ENCODE peak calls at places on chromosomes 11 and 22, in five cellular contexts. G is H9, N is astrocyte of the spinal cord, F is activated B cell treated with CpG ODN at 0.5 μM for 24 hours, S is coronary artery. D is an unnamed sample.

GRCh38 chr22:18012528-18012927 is 11.8 kb downstream of the MICAL3 start:
- DNase-seq in N (no peak), G (no peak), S (no peak), F (no peak), D (no peak)

GRCh38 chr11:106391771-106392412 is 314.4 kb downstream of the AASDHPPT start:
- DNase-seq in S (no peak), G (no peak), F (no peak), N (peak; percentile 79), D (no peak)

GRCh38 chr22:21726650-21727049 is 8.9 kb downstream of the YPEL1 start:
- DNase-seq in G (peak; percentile 89), F (no peak), S (no peak), N (no peak), D (no peak)

GRCh38 chr11:103948331-103948730 is 88.1 kb upstream of the DDI1 start:
- DNase-seq in F (no peak), G (no peak), N (no peak), S (no peak), D (no peak)

GRCh38 chr22:37923927-37924326 is 17.8 kb downstream of the MICALL1 start:
- DNase-seq in S (no peak), N (no peak), F (no peak), G (no peak), D (no peak)

GRCh38 chr22:30968924-30969531 is at the start of gene TUG1:
- DNase-seq in G (peak; percentile 99), N (peak; percentile 99), S (peak; percentile 99), F (peak; percentile 93), D (peak; percentile 93)

GRCh38 chr11:2891291-2891690 is 5.7 kb upstream of the CDKN1C start:
- DNase-seq in F (no peak), S (no peak), G (no peak), N (peak; percentile 17), D (no peak)

GRCh38 chr22:50118129-50118528 is 28.3 kb downstream of the MOV10L1 start:
- DNase-seq in S (no peak), N (no peak), F (no peak), G (no peak), D (no peak)

GRCh38 chr11:91230647-91231046 is 994.0 kb upstream of the FAT3 start:
- DNase-seq in S (no peak), F (no peak), G (no peak), N (no peak), D (no peak)

GRCh38 chr11:2317354-2318050 is 15.7 kb downstream of the TSPAN32 start:
- DNase-seq in S (no peak), N (no peak), G (no peak), F (no peak), D (no peak)

GRCh38 chr11:94342250-94342649 is 37.9 kb downstream of the IZUMO1R start:
- DNase-seq in G (no peak), S (no peak), F (no peak), N (no peak), D (no peak)

GRCh38 chr11:12050470-12050891 is 42.1 kb upstream of the DKK3 start:
- DNase-seq in S (no peak), G (no peak), F (no peak), N (peak; percentile 65), D (peak; percentile 89)

GRCh38 chr11:44563716-44564115 is 1.7 kb upstream of the CD82 start:
- DNase-seq in G (no peak), S (no peak), N (peak; percentile 52), F (no peak), D (no peak)

GRCh38 chr11:105447936-105448702 is 161.8 kb upstream of the GRIA4 start:
- DNase-seq in S (no peak), F (no peak), G (no peak), N (no peak), D (no peak)

GRCh38 chr11:128802358-128802981 is 64.6 kb downstream of the KCNJ1 start:
- DNase-seq in G (peak; percentile 68), N (no peak), F (no peak), S (no peak), D (no peak)

GRCh38 chr11:17590463-17590862 is 43.4 kb downstream of the OTOG start:
- DNase-seq in S (peak; percentile 49), G (peak; percentile 12), N (no peak), F (peak; percentile 4), D (no peak)

GRCh38 chr11:2934611-2935239 is 5.5 kb upstream of the PHLDA2 start:
- DNase-seq in F (no peak), G (no peak), S (no peak), N (no peak), D (no peak)

GRCh38 chr22:32574397-32574796 is 99.8 kb downstream of the FBXO7 start:
- DNase-seq in G (no peak), N (no peak), F (no peak), S (peak; percentile 24), D (no peak)

GRCh38 chr11:62879554-62879953 is 1.1 kb upstream of the SLC3A2 start:
- DNase-seq in N (peak; percentile 44), F (no peak), S (no peak), G (peak; percentile 48), D (no peak)

GRCh38 chr11:75532200-75532972 is 6.6 kb upstream of the GDPD5 start:
- DNase-seq in G (peak; percentile 85), N (peak; percentile 51), F (peak; percentile 60), S (no peak), D (no peak)

GRCh38 chr11:12090061-12090572 is 20.3 kb upstream of the MICAL2 start:
- DNase-seq in N (no peak), G (no peak), F (no peak), S (no peak), D (no peak)

GRCh38 chr11:82012276-82012675 is 721.4 kb downstream of the FAM181B start:
- DNase-seq in F (no peak), G (no peak), S (no peak), N (no peak), D (no peak)

GRCh38 chr11:60625262-60625661 is 74.2 kb upstream of the MS4A8 start:
- DNase-seq in F (no peak), G (peak; percentile 47), S (no peak), N (peak; percentile 1), D (peak; percentile 49)

GRCh38 chr11:128210148-128210940 is 377.0 kb downstream of the ETS1 start:
- DNase-seq in S (no peak), G (peak; percentile 53), N (peak; percentile 95), F (no peak), D (no peak)

GRCh38 chr22:41327124-41327523 is 25.8 kb downstream of the ZC3H7B start:
- DNase-seq in G (no peak), F (no peak), N (no peak), S (no peak), D (no peak)

GRCh38 chr11:3880724-3881123 is 25.3 kb downstream of the STIM1 start:
- DNase-seq in S (no peak), F (no peak), G (no peak), N (peak; percentile 29), D (no peak)

GRCh38 chr11:71933141-71933933 is 4.5 kb downstream of the RNF121 start:
- DNase-seq in S (no peak), G (no peak), N (no peak), F (no peak), D (no peak)

GRCh38 chr11:71931245-71931602 is 2.4 kb downstream of the RNF121 start:
- DNase-seq in S (no peak), N (peak; percentile 41), F (no peak), G (no peak), D (no peak)

GRCh38 chr11:71936825-71937224 is 8.0 kb downstream of the RNF121 start:
- DNase-seq in G (no peak), S (no peak), N (peak; percentile 56), F (no peak), D (no peak)

GRCh38 chr11:71935338-71935925 is 6.6 kb downstream of the RNF121 start:
- DNase-seq in F (no peak), G (no peak), S (no peak), N (no peak), D (no peak)

GRCh38 chr11:71934213-71934612 is 5.4 kb downstream of the RNF121 start:
- DNase-seq in G (no peak), N (no peak), S (no peak), F (no peak), D (no peak)
- TF ChIP-seq CTCF in G (no peak), N (no peak), S (no peak), F (no peak), D (no peak)

DNA sequence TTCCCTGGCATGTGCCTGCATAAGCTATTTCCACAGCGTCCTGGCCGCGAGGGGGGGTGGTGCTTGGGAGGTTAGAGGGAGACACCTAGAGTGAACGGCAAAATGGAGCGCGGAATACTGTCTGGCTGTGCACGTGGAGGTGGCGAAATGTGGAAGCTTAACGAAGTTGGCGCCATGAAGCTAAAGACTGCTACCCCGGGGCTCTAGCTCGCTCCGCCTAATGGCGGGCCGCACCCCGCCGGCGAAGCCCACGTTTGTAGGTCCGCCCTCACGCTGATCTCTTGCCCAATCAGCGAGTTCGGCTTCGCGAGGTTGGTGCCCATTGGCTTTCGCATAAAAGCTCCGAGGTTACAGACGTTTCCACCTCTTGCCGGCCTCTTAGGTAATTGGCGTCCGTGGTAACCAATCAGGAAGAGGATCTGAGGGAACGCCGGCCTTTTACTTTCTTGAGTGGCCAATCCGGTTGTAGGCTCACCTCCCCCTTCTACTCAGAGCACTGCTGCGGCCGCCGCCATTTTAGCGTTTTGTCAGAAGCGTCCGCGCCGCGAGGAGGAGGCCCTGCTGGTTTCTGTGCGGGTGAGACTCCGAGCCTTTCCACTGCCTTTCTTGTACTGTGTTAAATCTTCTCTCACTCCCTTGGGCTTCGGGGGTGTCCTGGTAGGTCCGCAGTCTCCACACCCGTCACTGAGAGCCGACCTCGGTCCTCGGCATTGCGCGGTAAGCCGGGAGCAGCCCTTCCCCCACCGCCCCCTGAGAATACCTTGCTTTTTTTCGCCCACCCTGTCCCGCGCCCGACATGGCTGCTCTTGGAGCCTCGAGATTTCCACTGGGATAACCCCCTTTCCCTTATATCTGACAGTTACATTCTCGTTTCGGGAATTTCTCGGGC is at the start of gene RBM4:
- DNase-seq in F (peak; percentile 78), S (peak; percentile 99), G (peak; percentile 99), N (peak; percentile 100), D (peak; percentile 100)
- TF ChIP-seq CTCF in F (no peak), S (no peak), G (no peak), N (no peak), D (no peak)

GRCh38 chr11:78046486-78046854 is 17.2 kb upstream of the THRSP start:
- DNase-seq in N (no peak), S (no peak), G (no peak), F (no peak), D (no peak)
- TF ChIP-seq CTCF in N (no peak), S (no peak), G (no peak), F (peak; percentile 9), D (no peak)

GRCh38 chr11:22476589-22476988 is 138.4 kb downstream of the SLC17A6 start:
- DNase-seq in G (no peak), N (no peak), S (no peak), F (no peak), D (no peak)

GRCh38 chr11:22471405-22471804 is 133.2 kb downstream of the SLC17A6 start:
- DNase-seq in F (no peak), G (no peak), N (no peak), S (no peak), D (no peak)

GRCh38 chr11:22467741-22468140 is 129.6 kb downstream of the SLC17A6 start:
- DNase-seq in F (no peak), N (no peak), S (no peak), G (no peak), D (no peak)

GRCh38 chr11:22474621-22475020 is 136.4 kb downstream of the SLC17A6 start:
- DNase-seq in S (no peak), F (no peak), N (no peak), G (no peak), D (no peak)

DNA sequence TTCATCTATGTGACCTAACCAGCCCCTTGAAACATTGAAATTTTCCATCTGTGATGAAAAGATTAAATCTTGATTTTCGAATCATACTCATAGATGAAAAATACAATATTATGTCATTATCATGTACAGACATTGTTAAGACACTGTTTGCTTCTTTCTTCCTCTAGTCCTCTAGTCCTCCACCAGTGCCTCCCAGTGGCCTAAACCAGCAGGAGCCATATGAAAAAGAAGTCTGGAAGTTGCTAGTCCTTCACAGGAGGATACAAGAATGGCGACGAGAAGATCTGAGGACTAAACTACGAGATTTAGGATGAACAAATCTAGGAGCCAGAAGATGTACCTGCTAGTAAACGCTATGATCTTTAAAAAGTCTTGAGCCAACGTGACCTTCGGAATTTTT is 134.1 kb downstream of the SLC17A6 start:
- DNase-seq in F (no peak), G (peak; percentile 32), N (no peak), S (no peak), D (no peak)
- TF ChIP-seq CTCF in F (no peak), G (peak; percentile 53), N (peak; percentile 8), S (no peak), D (peak; percentile 40)